ENCODE peak calls at places on chromosome 1, in eight cellular contexts. J is Calu3, M is A172, Z is MV-4-11, B is dorsolateral prefrontal cortex, Y is frontal cortex, H is germinal center, A is uterus. S is an unnamed sample.
A peak's percentile ranks its signal among the peaks of the same experiment; 100 is the strongest.

GRCh38 chr1:93015590-93015989 is 54.3 kb upstream of the DIPK1A start:
- DNase-seq in J (no peak), M (no peak), Z (no peak), B (no peak), Y (no peak), H (no peak), A (no peak), S (no peak)

GRCh38 chr1:42742617-42743301 is 2.7 kb upstream of the CLDN19 start:
- DNase-seq in J (no peak), M (no peak), Z (no peak), B (no peak), Y (no peak), H (no peak), A (no peak), S (no peak)

GRCh38 chr1:33692216-33693188 is 171.4 kb upstream of the HMGB4 start:
- DNase-seq in J (no peak), M (no peak), Z (peak; percentile 95), B (no peak), Y (no peak), H (no peak), A (no peak), S (no peak)

GRCh38 chr1:175673236-175674150 is 69.9 kb downstream of the TNR start:
- DNase-seq in J (no peak), M (no peak), Z (no peak), B (no peak), Y (no peak), H (peak; percentile 42), A (no peak), S (peak; percentile 35)

GRCh38 chr1:154718566-154718965 is 110.6 kb upstream of the ADAR start:
- DNase-seq in J (no peak), M (no peak), Z (no peak), B (no peak), Y (no peak), H (no peak), A (no peak), S (no peak)

GRCh38 chr1:187621961-187622360 is 793.2 kb downstream of the PLA2G4A start:
- DNase-seq in J (no peak), M (peak; percentile 57), Z (peak; percentile 98), B (peak; percentile 56), Y (no peak), H (no peak), A (no peak), S (no peak)

GRCh38 chr1:51071291-51071690 is 30.7 kb upstream of the C1orf185 start:
- DNase-seq in J (no peak), M (no peak), Z (no peak), B (no peak), Y (no peak), H (no peak), A (no peak), S (no peak)

GRCh38 chr1:213550804-213551203 is 437.0 kb upstream of the PROX1 start:
- DNase-seq in J (no peak), M (no peak), Z (no peak), B (no peak), Y (no peak), H (no peak), A (no peak), S (no peak)

GRCh38 chr1:15618685-15619525 is 1.6 kb downstream of the DDI2 start:
- DNase-seq in J (no peak), M (no peak), Z (peak; percentile 63), B (no peak), Y (no peak), H (no peak), A (no peak), S (no peak)

GRCh38 chr1:119885903-119886783 is 10.2 kb downstream of the ADAM30 start:
- DNase-seq in J (peak; percentile 66), M (peak; percentile 50), Z (peak; percentile 32), B (no peak), Y (no peak), H (peak; percentile 52), A (peak; percentile 38), S (peak; percentile 30)

GRCh38 chr1:47137925-47138615 is 829 bp downstream of the CYP4A22 start:
- DNase-seq in J (no peak), M (no peak), Z (no peak), B (no peak), Y (no peak), H (no peak), A (no peak), S (no peak)

GRCh38 chr1:209383907-209384709 is 199.4 kb upstream of the CAMK1G start:
- DNase-seq in J (no peak), M (no peak), Z (no peak), B (no peak), Y (no peak), H (no peak), A (no peak), S (no peak)

GRCh38 chr1:12622506-12622905 is 4.5 kb upstream of the DHRS3 start:
- DNase-seq in J (no peak), M (no peak), Z (no peak), B (no peak), Y (no peak), H (no peak), A (peak; percentile 38), S (no peak)

GRCh38 chr1:91884459-91885290 is 1.3 kb downstream of the TGFBR3 start:
- DNase-seq in J (peak; percentile 25), M (no peak), Z (no peak), B (peak; percentile 28), Y (no peak), H (no peak), A (peak; percentile 29), S (no peak)

GRCh38 chr1:41902125-41902524 is 16.6 kb downstream of the HIVEP3 start:
- DNase-seq in J (no peak), M (peak; percentile 94), Z (no peak), B (no peak), Y (no peak), H (no peak), A (no peak), S (no peak)

GRCh38 chr1:2181752-2182151 is 12.8 kb downstream of the FAAP20 start:
- DNase-seq in J (no peak), M (no peak), Z (no peak), B (no peak), Y (no peak), H (no peak), A (no peak), S (no peak)

GRCh38 chr1:11955221-11955620 is 20.7 kb downstream of the PLOD1 start:
- DNase-seq in J (no peak), M (no peak), Z (no peak), B (no peak), Y (no peak), H (no peak), A (no peak), S (no peak)

GRCh38 chr1:197559244-197559643 is 216.0 kb downstream of the DENND1B start:
- DNase-seq in J (no peak), M (no peak), Z (no peak), B (no peak), Y (no peak), H (no peak), A (no peak), S (no peak)

GRCh38 chr1:49026230-49026811 is 249.6 kb upstream of the BEND5 start:
- DNase-seq in J (no peak), M (no peak), Z (no peak), B (no peak), Y (no peak), H (no peak), A (no peak), S (no peak)

GRCh38 chr1:17235135-17235880 is 13.6 kb upstream of the PADI3 start:
- DNase-seq in J (no peak), M (peak; percentile 20), Z (no peak), B (no peak), Y (no peak), H (no peak), A (no peak), S (no peak)

GRCh38 chr1:111960971-111961370 is 28.5 kb downstream of the KCND3 start:
- DNase-seq in J (no peak), M (no peak), Z (no peak), B (peak; percentile 80), Y (no peak), H (no peak), A (no peak), S (no peak)

S was measured in B cell.